ENCODE peak calls at places on chromosome 6, in ten cellular contexts. One of them, this sample, is unnamed.

GRCh38 chr6:106173480-106173879 is 87.3 kb downstream of the PRDM1 start:
- DNase-seq in transverse colon: no peak
- DNase-seq in lower leg skin: no peak
- DNase-seq in choroid plexus epithelial cell: no peak
- DNase-seq in dorsolateral prefrontal cortex: no peak
- DNase-seq in left ventricle myocardium inferior: no peak
- DNase-seq in RWPE2: no peak
- DNase-seq in aorta: no peak
- DNase-seq in psoas muscle: no peak
- DNase-seq in ovary: no peak
- DNase-seq in this sample: no peak

GRCh38 chr6:26105109-26105730 is 18.0 kb downstream of the HFE start:
- DNase-seq in transverse colon: no peak
- DNase-seq in lower leg skin: no peak
- DNase-seq in choroid plexus epithelial cell: no peak
- DNase-seq in dorsolateral prefrontal cortex: no peak
- DNase-seq in left ventricle myocardium inferior: no peak
- DNase-seq in RWPE2: no peak
- DNase-seq in aorta: no peak
- DNase-seq in psoas muscle: no peak
- DNase-seq in ovary: no peak
- DNase-seq in this sample: no peak

GRCh38 chr6:41325446-41326066 is 9.9 kb upstream of the NCR2 start:
- DNase-seq in transverse colon: no peak
- DNase-seq in lower leg skin: no peak
- DNase-seq in choroid plexus epithelial cell: no peak
- DNase-seq in dorsolateral prefrontal cortex: no peak
- DNase-seq in left ventricle myocardium inferior: no peak
- DNase-seq in RWPE2: no peak
- DNase-seq in aorta: no peak
- DNase-seq in psoas muscle: no peak
- DNase-seq in ovary: no peak
- DNase-seq in this sample: no peak

GRCh38 chr6:1767481-1768246 is 157.9 kb downstream of the FOXC1 start:
- DNase-seq in transverse colon: no peak
- DNase-seq in lower leg skin: no peak
- DNase-seq in choroid plexus epithelial cell: peak
- DNase-seq in dorsolateral prefrontal cortex: no peak
- DNase-seq in left ventricle myocardium inferior: peak
- DNase-seq in RWPE2: no peak
- DNase-seq in aorta: no peak
- DNase-seq in psoas muscle: peak
- DNase-seq in ovary: no peak
- DNase-seq in this sample: no peak

GRCh38 chr6:16135078-16135477 is 6.2 kb downstream of the MYLIP start:
- DNase-seq in transverse colon: no peak
- DNase-seq in lower leg skin: no peak
- DNase-seq in choroid plexus epithelial cell: peak
- DNase-seq in dorsolateral prefrontal cortex: no peak
- DNase-seq in left ventricle myocardium inferior: no peak
- DNase-seq in RWPE2: no peak
- DNase-seq in aorta: no peak
- DNase-seq in psoas muscle: no peak
- DNase-seq in ovary: no peak
- DNase-seq in this sample: peak

GRCh38 chr6:158067436-158068015 is 85.9 kb downstream of the SYNJ2 start:
- DNase-seq in transverse colon: no peak
- DNase-seq in lower leg skin: no peak
- DNase-seq in choroid plexus epithelial cell: no peak
- DNase-seq in dorsolateral prefrontal cortex: no peak
- DNase-seq in left ventricle myocardium inferior: no peak
- DNase-seq in RWPE2: no peak
- DNase-seq in aorta: no peak
- DNase-seq in psoas muscle: no peak
- DNase-seq in ovary: no peak
- DNase-seq in this sample: no peak

GRCh38 chr6:92810913-92811312 is 608.4 kb downstream of the EPHA7 start:
- DNase-seq in transverse colon: no peak
- DNase-seq in lower leg skin: no peak
- DNase-seq in choroid plexus epithelial cell: peak
- DNase-seq in dorsolateral prefrontal cortex: no peak
- DNase-seq in left ventricle myocardium inferior: no peak
- DNase-seq in RWPE2: no peak
- DNase-seq in aorta: no peak
- DNase-seq in psoas muscle: no peak
- DNase-seq in ovary: no peak
- DNase-seq in this sample: peak

GRCh38 chr6:74256387-74257180 is 560.6 kb downstream of the CD109 start:
- DNase-seq in transverse colon: no peak
- DNase-seq in lower leg skin: no peak
- DNase-seq in choroid plexus epithelial cell: no peak
- DNase-seq in dorsolateral prefrontal cortex: no peak
- DNase-seq in left ventricle myocardium inferior: no peak
- DNase-seq in RWPE2: no peak
- DNase-seq in aorta: no peak
- DNase-seq in psoas muscle: no peak
- DNase-seq in ovary: no peak
- DNase-seq in this sample: no peak

GRCh38 chr6:143125455-143125854 is 64.8 kb downstream of the AIG1 start:
- DNase-seq in transverse colon: no peak
- DNase-seq in lower leg skin: no peak
- DNase-seq in choroid plexus epithelial cell: peak
- DNase-seq in dorsolateral prefrontal cortex: no peak
- DNase-seq in left ventricle myocardium inferior: no peak
- DNase-seq in RWPE2: no peak
- DNase-seq in aorta: no peak
- DNase-seq in psoas muscle: no peak
- DNase-seq in ovary: no peak
- DNase-seq in this sample: no peak

GRCh38 chr6:11111769-11112437 is 378 bp upstream of the ERVFRD-1 start:
- DNase-seq in transverse colon: no peak
- DNase-seq in lower leg skin: no peak
- DNase-seq in choroid plexus epithelial cell: peak
- DNase-seq in dorsolateral prefrontal cortex: no peak
- DNase-seq in left ventricle myocardium inferior: no peak
- DNase-seq in RWPE2: no peak
- DNase-seq in aorta: no peak
- DNase-seq in psoas muscle: no peak
- DNase-seq in ovary: no peak
- DNase-seq in this sample: peak

GRCh38 chr6:136782021-136782770 is 10.1 kb downstream of the MAP3K5 start:
- DNase-seq in transverse colon: no peak
- DNase-seq in lower leg skin: no peak
- DNase-seq in choroid plexus epithelial cell: peak
- DNase-seq in dorsolateral prefrontal cortex: no peak
- DNase-seq in left ventricle myocardium inferior: no peak
- DNase-seq in RWPE2: no peak
- DNase-seq in aorta: no peak
- DNase-seq in psoas muscle: no peak
- DNase-seq in ovary: no peak
- DNase-seq in this sample: no peak

GRCh38 chr6:43683708-43684455 is 3.7 kb downstream of the MRPS18A start:
- DNase-seq in transverse colon: no peak
- DNase-seq in lower leg skin: no peak
- DNase-seq in choroid plexus epithelial cell: no peak
- DNase-seq in dorsolateral prefrontal cortex: no peak
- DNase-seq in left ventricle myocardium inferior: no peak
- DNase-seq in RWPE2: no peak
- DNase-seq in aorta: peak
- DNase-seq in psoas muscle: no peak
- DNase-seq in ovary: no peak
- DNase-seq in this sample: no peak

GRCh38 chr6:169701218-169701952 is 444 bp downstream of the WDR27 start:
- DNase-seq in transverse colon: peak
- DNase-seq in lower leg skin: peak
- DNase-seq in choroid plexus epithelial cell: no peak
- DNase-seq in dorsolateral prefrontal cortex: no peak
- DNase-seq in left ventricle myocardium inferior: no peak
- DNase-seq in RWPE2: no peak
- DNase-seq in aorta: no peak
- DNase-seq in psoas muscle: no peak
- DNase-seq in ovary: no peak
- DNase-seq in this sample: no peak

GRCh38 chr6:169701953-169702639 is at the start of the genes C6orf120 and WDR27:
- DNase-seq in transverse colon: peak
- DNase-seq in lower leg skin: peak
- DNase-seq in choroid plexus epithelial cell: peak
- DNase-seq in dorsolateral prefrontal cortex: peak
- DNase-seq in left ventricle myocardium inferior: peak
- DNase-seq in RWPE2: peak
- DNase-seq in aorta: peak
- DNase-seq in psoas muscle: peak
- DNase-seq in ovary: peak
- DNase-seq in this sample: peak

GRCh38 chr6:169695131-169695530 is 6.7 kb downstream of the WDR27 start:
- DNase-seq in transverse colon: no peak
- DNase-seq in lower leg skin: no peak
- DNase-seq in choroid plexus epithelial cell: no peak
- DNase-seq in dorsolateral prefrontal cortex: no peak
- DNase-seq in left ventricle myocardium inferior: no peak
- DNase-seq in RWPE2: no peak
- DNase-seq in aorta: no peak
- DNase-seq in psoas muscle: no peak
- DNase-seq in ovary: no peak
- DNase-seq in this sample: no peak

GRCh38 chr6:169702640-169703246 is 817 bp downstream of the C6orf120 start:
- DNase-seq in transverse colon: peak
- DNase-seq in lower leg skin: no peak
- DNase-seq in choroid plexus epithelial cell: no peak
- DNase-seq in dorsolateral prefrontal cortex: no peak
- DNase-seq in left ventricle myocardium inferior: peak
- DNase-seq in RWPE2: no peak
- DNase-seq in aorta: no peak
- DNase-seq in psoas muscle: no peak
- DNase-seq in ovary: no peak
- DNase-seq in this sample: no peak

DNA sequence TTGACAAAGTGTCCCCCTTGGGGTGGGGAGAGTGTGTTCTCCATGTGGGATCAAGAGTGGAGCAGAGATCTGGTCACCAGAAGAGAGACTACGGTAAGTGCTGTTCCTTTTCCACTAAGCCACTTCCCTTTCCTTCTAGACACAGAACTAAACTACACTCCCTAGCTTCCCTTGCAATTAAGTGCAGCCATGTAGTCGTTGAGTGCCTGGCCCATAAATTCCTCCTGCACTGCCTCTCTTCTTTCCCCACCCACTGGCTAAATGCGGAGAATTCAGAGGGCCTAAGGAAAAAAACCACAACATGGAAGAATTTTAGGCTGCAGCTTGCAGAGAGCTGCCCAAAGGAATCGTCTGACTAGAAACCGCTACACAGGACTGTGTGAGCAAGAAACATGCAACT is 1.5 kb downstream of the WDR27 start:
- DNase-seq in transverse colon: peak
- DNase-seq in lower leg skin: no peak
- DNase-seq in choroid plexus epithelial cell: peak
- DNase-seq in dorsolateral prefrontal cortex: no peak
- DNase-seq in left ventricle myocardium inferior: no peak
- DNase-seq in RWPE2: no peak
- DNase-seq in aorta: no peak
- DNase-seq in psoas muscle: no peak
- DNase-seq in ovary: no peak
- DNase-seq in this sample: no peak
- H3K4me3 ChIP-seq in transverse colon: no peak
- H3K4me3 ChIP-seq in lower leg skin: no peak
- H3K4me3 ChIP-seq in choroid plexus epithelial cell: no peak
- H3K4me3 ChIP-seq in dorsolateral prefrontal cortex: peak
- H3K4me3 ChIP-seq in left ventricle myocardium inferior: no peak
- H3K4me3 ChIP-seq in RWPE2: no peak
- H3K4me3 ChIP-seq in aorta: no peak
- H3K4me3 ChIP-seq in psoas muscle: peak
- H3K4me3 ChIP-seq in ovary: no peak
- H3K4me3 ChIP-seq in this sample: no peak

DNA sequence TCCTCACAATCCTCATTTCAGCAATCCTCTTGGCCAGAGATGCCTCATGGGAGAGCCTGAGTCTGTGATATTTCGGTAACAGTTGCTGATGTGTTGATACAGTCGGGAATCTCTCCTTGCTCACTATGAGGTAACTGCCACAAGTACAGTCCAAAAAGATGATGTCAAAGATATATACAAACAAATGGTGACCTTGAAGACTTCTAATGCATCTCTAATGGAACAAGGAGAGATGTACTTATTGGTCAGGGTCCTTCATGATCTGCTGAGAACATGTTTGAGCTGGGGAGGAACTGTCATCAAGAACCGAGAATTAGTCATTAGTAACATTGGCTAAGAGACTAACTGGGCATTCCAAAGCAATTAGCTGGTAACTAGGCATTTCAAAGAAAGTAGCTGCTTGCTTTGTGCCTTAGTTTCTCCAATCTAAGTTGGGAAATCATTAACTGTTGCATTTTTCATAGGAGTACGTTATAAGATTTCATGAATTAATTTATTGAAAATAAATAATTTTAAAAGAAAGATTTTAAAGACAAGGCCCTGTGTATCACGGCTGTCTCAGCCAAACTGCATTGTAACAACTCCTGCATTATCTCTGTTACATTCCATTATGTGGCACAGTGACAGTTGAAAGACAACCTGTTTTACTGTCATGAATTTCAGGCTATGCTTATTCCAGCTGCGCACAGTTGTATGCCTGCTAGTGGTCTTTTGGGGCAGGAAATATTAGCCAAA is 56.0 kb downstream of the FILIP1 start:
- DNase-seq in transverse colon: no peak
- DNase-seq in lower leg skin: no peak
- DNase-seq in choroid plexus epithelial cell: peak
- DNase-seq in dorsolateral prefrontal cortex: no peak
- DNase-seq in left ventricle myocardium inferior: no peak
- DNase-seq in RWPE2: no peak
- DNase-seq in aorta: no peak
- DNase-seq in psoas muscle: peak
- DNase-seq in ovary: no peak
- DNase-seq in this sample: no peak
- H3K4me3 ChIP-seq in transverse colon: no peak
- H3K4me3 ChIP-seq in lower leg skin: no peak
- H3K4me3 ChIP-seq in choroid plexus epithelial cell: no peak
- H3K4me3 ChIP-seq in dorsolateral prefrontal cortex: no peak
- H3K4me3 ChIP-seq in left ventricle myocardium inferior: peak
- H3K4me3 ChIP-seq in RWPE2: no peak
- H3K4me3 ChIP-seq in aorta: no peak
- H3K4me3 ChIP-seq in psoas muscle: no peak
- H3K4me3 ChIP-seq in ovary: no peak
- H3K4me3 ChIP-seq in this sample: no peak

GRCh38 chr6:39313526-39314272 is 520 bp downstream of the KCNK17 start:
- DNase-seq in transverse colon: no peak
- DNase-seq in lower leg skin: no peak
- DNase-seq in choroid plexus epithelial cell: no peak
- DNase-seq in dorsolateral prefrontal cortex: no peak
- DNase-seq in left ventricle myocardium inferior: no peak
- DNase-seq in RWPE2: no peak
- DNase-seq in aorta: no peak
- DNase-seq in psoas muscle: no peak
- DNase-seq in ovary: no peak
- DNase-seq in this sample: no peak
- H3K4me3 ChIP-seq in transverse colon: no peak
- H3K4me3 ChIP-seq in lower leg skin: no peak
- H3K4me3 ChIP-seq in choroid plexus epithelial cell: no peak
- H3K4me3 ChIP-seq in dorsolateral prefrontal cortex: peak
- H3K4me3 ChIP-seq in left ventricle myocardium inferior: peak
- H3K4me3 ChIP-seq in RWPE2: no peak
- H3K4me3 ChIP-seq in aorta: peak
- H3K4me3 ChIP-seq in psoas muscle: peak
- H3K4me3 ChIP-seq in ovary: peak
- H3K4me3 ChIP-seq in this sample: peak

GRCh38 chr6:29974901-29975560 is 32.7 kb downstream of the HLA-A start:
- DNase-seq in transverse colon: no peak
- DNase-seq in lower leg skin: no peak
- DNase-seq in choroid plexus epithelial cell: no peak
- DNase-seq in dorsolateral prefrontal cortex: no peak
- DNase-seq in left ventricle myocardium inferior: no peak
- DNase-seq in RWPE2: no peak
- DNase-seq in aorta: no peak
- DNase-seq in psoas muscle: no peak
- DNase-seq in ovary: no peak
- DNase-seq in this sample: no peak
- H3K4me3 ChIP-seq in transverse colon: no peak
- H3K4me3 ChIP-seq in lower leg skin: no peak
- H3K4me3 ChIP-seq in choroid plexus epithelial cell: no peak
- H3K4me3 ChIP-seq in dorsolateral prefrontal cortex: peak
- H3K4me3 ChIP-seq in left ventricle myocardium inferior: peak
- H3K4me3 ChIP-seq in RWPE2: no peak
- H3K4me3 ChIP-seq in aorta: no peak
- H3K4me3 ChIP-seq in psoas muscle: peak
- H3K4me3 ChIP-seq in ovary: peak
- H3K4me3 ChIP-seq in this sample: no peak

This sample was measured in Jurkat, Clone E6-1.